ENCODE peak calls at places on chromosomes 2 and 18, in four cellular contexts. One of them, this sample, is unnamed.

GRCh38 chr18:6747646-6748045 is 18.1 kb downstream of the ARHGAP28 start:
- DNase-seq in NB4: no peak
- DNase-seq in ovary: no peak
- DNase-seq in right lobe of liver: no peak
- DNase-seq in this sample: no peak

GRCh38 chr2:113225505-113226259 is 51.9 kb downstream of the PSD4 start:
- DNase-seq in NB4: no peak
- DNase-seq in ovary: no peak
- DNase-seq in right lobe of liver: no peak
- DNase-seq in this sample: no peak

GRCh38 chr2:63093512-63093911 is 42.9 kb downstream of the OTX1 start:
- DNase-seq in NB4: no peak
- DNase-seq in ovary: no peak
- DNase-seq in right lobe of liver: no peak
- DNase-seq in this sample: no peak

GRCh38 chr18:12657849-12658829 is at the start of gene SPIRE1:
- DNase-seq in NB4: peak
- DNase-seq in ovary: peak
- DNase-seq in right lobe of liver: peak
- DNase-seq in this sample: peak

GRCh38 chr2:62999905-63000304 is 50.7 kb upstream of the OTX1 start:
- DNase-seq in NB4: no peak
- DNase-seq in ovary: no peak
- DNase-seq in right lobe of liver: no peak
- DNase-seq in this sample: no peak

GRCh38 chr2:46848446-46848845 is 67.2 kb downstream of the MCFD2 start:
- DNase-seq in NB4: peak
- DNase-seq in ovary: peak
- DNase-seq in right lobe of liver: peak
- DNase-seq in this sample: no peak

GRCh38 chr2:215856080-215856479 is 157.3 kb downstream of the MREG start:
- DNase-seq in NB4: no peak
- DNase-seq in ovary: no peak
- DNase-seq in right lobe of liver: no peak
- DNase-seq in this sample: no peak

GRCh38 chr18:7459851-7460774 is 107.0 kb upstream of the PTPRM start:
- DNase-seq in NB4: no peak
- DNase-seq in ovary: no peak
- DNase-seq in right lobe of liver: no peak
- DNase-seq in this sample: no peak

GRCh38 chr18:34978953-34979608 is 62.1 kb upstream of the MAPRE2 start:
- DNase-seq in NB4: peak
- DNase-seq in ovary: peak
- DNase-seq in right lobe of liver: peak
- DNase-seq in this sample: peak

GRCh38 chr2:69103495-69103894 is 90.5 kb downstream of the ANTXR1 start:
- DNase-seq in NB4: no peak
- DNase-seq in ovary: no peak
- DNase-seq in right lobe of liver: no peak
- DNase-seq in this sample: no peak

GRCh38 chr18:23357992-23358594 is 95.0 kb upstream of the RIOK3 start:
- DNase-seq in NB4: no peak
- DNase-seq in ovary: peak
- DNase-seq in right lobe of liver: peak
- DNase-seq in this sample: no peak

GRCh38 chr2:235605306-235605998 is 111.6 kb downstream of the AGAP1 start:
- DNase-seq in NB4: peak
- DNase-seq in ovary: peak
- DNase-seq in right lobe of liver: no peak
- DNase-seq in this sample: no peak

GRCh38 chr2:25349397-25349796 is 7.7 kb upstream of the DNMT3A start:
- DNase-seq in NB4: no peak
- DNase-seq in ovary: no peak
- DNase-seq in right lobe of liver: no peak
- DNase-seq in this sample: peak

DNA sequence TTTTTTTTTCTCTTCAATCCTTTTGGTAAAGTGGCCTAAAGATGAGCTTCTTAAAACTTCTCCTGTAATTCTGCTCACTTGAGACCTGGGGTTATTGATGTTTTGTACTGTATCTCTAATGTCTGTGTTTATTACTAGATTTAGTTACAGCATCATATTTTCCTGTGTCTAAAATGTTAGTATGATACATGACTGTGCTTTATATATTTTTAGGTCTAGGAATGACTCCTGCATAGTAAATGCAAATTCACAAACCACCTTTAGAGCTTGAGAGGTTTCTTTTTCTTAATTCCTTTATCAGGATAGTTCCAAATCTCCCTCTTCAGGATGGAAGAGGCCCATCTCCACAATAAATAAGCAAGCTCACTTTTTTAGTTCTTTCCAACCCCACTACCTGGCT is 197.6 kb downstream of the SETBP1 start:
- DNase-seq in NB4: no peak
- DNase-seq in ovary: no peak
- DNase-seq in right lobe of liver: no peak
- DNase-seq in this sample: no peak
- TF ChIP-seq POLR2A in NB4: no peak
- TF ChIP-seq POLR2A in ovary: no peak
- TF ChIP-seq POLR2A in right lobe of liver: no peak
- TF ChIP-seq POLR2A in this sample: no peak

GRCh38 chr2:203706403-203706802 is at the start of gene CD28:
- DNase-seq in NB4: no peak
- DNase-seq in ovary: no peak
- DNase-seq in right lobe of liver: peak
- DNase-seq in this sample: peak
- H3K4me3 ChIP-seq in NB4: no peak
- H3K4me3 ChIP-seq in ovary: no peak
- H3K4me3 ChIP-seq in right lobe of liver: no peak
- H3K4me3 ChIP-seq in this sample: no peak

DNA sequence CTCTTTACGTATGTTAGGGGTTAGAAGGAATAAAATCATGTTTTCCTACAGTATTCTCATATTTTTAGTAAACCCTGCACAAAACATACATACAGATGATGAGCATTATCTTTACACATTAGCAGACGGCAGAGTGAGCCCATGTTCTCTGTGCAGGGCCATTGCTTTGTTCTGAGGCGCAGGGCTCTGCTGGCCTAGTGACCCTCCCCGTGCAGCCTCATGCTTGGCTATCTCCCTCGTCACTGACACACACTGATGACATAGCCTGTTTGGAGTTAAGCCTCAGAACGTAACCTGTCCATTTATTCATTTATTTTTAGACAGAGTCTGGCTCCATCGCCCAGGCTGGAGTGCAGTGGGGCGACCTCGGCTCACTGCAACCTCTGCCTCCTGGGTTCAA is 115.9 kb upstream of the FOSL2 start:
- DNase-seq in NB4: no peak
- DNase-seq in ovary: no peak
- DNase-seq in right lobe of liver: no peak
- DNase-seq in this sample: no peak
- TF ChIP-seq POLR2A in NB4: no peak
- TF ChIP-seq POLR2A in ovary: no peak
- TF ChIP-seq POLR2A in right lobe of liver: no peak
- TF ChIP-seq POLR2A in this sample: no peak

DNA sequence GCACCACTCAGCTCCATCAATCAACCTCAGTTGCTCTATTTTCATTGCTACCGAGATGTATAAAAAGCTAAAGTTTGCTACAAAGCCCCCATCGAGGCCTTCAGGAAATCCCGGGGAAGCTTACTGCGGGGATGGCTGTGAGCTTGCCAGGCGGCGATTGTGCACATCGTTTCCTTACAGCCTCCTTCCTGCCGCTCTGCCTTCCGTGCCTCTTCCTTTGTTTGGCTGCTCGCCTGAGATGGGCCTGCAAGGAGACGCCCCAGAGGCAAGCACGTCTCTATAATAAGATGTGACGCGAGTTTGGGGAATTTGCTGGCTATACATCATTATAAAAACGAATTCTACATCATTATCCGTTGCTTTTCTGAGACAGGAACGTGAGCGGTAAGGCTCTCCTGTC is 41.6 kb downstream of the DHRS9 start:
- DNase-seq in NB4: no peak
- DNase-seq in ovary: no peak
- DNase-seq in right lobe of liver: no peak
- DNase-seq in this sample: no peak
- H3K4me3 ChIP-seq in NB4: no peak
- H3K4me3 ChIP-seq in ovary: no peak
- H3K4me3 ChIP-seq in right lobe of liver: no peak
- H3K4me3 ChIP-seq in this sample: no peak

DNA sequence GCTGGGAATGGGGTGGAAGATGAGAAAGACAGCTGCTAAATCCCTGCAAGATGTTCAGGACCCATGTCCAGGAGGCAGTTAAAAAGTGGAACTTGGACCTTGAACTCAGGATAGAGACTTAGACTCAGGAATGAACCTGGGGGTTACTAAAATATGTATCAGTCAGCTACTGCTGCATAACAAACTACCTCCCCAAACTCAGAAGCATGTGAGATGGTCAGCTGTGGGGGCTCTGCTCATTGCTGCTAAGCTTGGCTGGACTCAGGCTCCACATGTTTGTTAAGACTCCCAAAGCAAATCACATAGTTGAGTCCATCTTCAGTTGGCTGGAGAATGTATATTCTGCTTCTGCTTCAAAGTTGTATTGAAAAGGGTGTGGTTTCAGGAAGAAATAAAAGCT is 61.4 kb upstream of the COPS8 start:
- DNase-seq in NB4: no peak
- DNase-seq in ovary: no peak
- DNase-seq in right lobe of liver: no peak
- DNase-seq in this sample: no peak
- TF ChIP-seq POLR2A in NB4: no peak
- TF ChIP-seq POLR2A in ovary: no peak
- TF ChIP-seq POLR2A in right lobe of liver: no peak
- TF ChIP-seq POLR2A in this sample: no peak

GRCh38 chr18:11147371-11147860 is 2.0 kb downstream of the PIEZO2 start:
- DNase-seq in NB4: no peak
- DNase-seq in ovary: no peak
- DNase-seq in right lobe of liver: no peak
- DNase-seq in this sample: no peak

GRCh38 chr18:11146947-11147345 is 2.4 kb downstream of the PIEZO2 start:
- DNase-seq in NB4: no peak
- DNase-seq in ovary: no peak
- DNase-seq in right lobe of liver: no peak
- DNase-seq in this sample: no peak

GRCh38 chr18:11149441-11150270 is at the start of gene PIEZO2:
- DNase-seq in NB4: no peak
- DNase-seq in ovary: peak
- DNase-seq in right lobe of liver: peak
- DNase-seq in this sample: peak

GRCh38 chr18:11148655-11149440 is 521 bp downstream of the PIEZO2 start:
- DNase-seq in NB4: no peak
- DNase-seq in ovary: no peak
- DNase-seq in right lobe of liver: peak
- DNase-seq in this sample: no peak

DNA sequence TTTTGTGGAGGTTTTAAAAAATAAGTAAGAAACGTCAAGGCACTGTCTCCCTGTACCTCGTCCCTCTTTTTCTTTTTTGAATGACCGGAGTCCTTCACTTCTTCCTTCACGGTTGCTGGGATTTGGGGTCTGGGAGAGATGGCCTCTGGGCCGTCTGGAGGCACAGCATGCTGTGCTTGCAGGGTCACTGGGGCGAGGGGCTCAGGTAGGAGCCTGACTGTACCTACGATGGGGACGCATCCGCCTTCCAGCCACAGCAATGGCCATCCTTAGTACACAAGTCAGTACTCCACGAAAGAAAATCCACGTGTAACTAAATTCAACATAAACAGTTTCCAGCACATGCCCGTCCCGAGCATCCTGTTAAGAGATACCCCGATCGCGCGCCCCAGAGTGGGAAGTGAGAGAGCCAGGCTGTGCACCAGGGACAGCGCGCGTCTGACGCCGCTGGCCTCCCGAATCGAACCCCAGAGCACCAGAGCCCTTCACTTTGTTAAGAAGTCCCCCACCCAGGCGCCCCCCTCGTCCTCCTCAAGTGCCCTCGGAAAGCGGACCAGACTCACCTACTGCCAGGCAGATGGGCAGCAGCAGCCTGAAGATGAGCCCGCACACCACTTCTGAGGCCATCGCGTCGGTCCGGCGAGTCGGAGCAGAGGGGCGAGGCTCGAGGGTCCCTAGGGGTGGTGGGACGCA is 1.3 kb downstream of the PIEZO2 start:
- DNase-seq in NB4: no peak
- DNase-seq in ovary: no peak
- DNase-seq in right lobe of liver: peak
- DNase-seq in this sample: no peak
- H3K4me3 ChIP-seq in NB4: no peak
- H3K4me3 ChIP-seq in ovary: peak
- H3K4me3 ChIP-seq in right lobe of liver: peak
- H3K4me3 ChIP-seq in this sample: peak

GRCh38 chr2:65061910-65062339 is 5.7 kb downstream of the CEP68 start:
- DNase-seq in NB4: no peak
- DNase-seq in ovary: no peak
- DNase-seq in right lobe of liver: no peak
- DNase-seq in this sample: no peak
- TF ChIP-seq POLR2A in NB4: no peak
- TF ChIP-seq POLR2A in ovary: no peak
- TF ChIP-seq POLR2A in right lobe of liver: no peak
- TF ChIP-seq POLR2A in this sample: no peak

DNA sequence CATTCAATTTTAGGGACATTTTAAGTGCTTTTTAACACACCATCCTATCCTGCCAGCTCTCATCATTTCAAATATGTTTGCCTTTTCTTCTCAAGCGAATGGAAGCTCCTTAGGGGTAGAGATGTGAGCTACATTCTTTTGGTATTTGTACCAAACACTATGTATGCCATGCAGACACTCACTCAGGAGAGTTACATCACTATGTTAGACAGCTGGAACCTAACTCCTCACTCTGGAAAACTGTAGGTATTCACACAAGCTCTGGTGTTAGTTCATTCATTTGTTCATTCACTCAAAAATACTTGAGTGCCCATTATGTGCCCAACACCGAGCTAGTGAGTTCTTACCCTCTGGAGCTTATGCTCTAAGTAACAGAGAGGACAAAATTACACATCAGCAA is 26.4 kb upstream of the RNU4ATAC start:
- DNase-seq in NB4: no peak
- DNase-seq in ovary: no peak
- DNase-seq in right lobe of liver: no peak
- DNase-seq in this sample: no peak
- H3K4me3 ChIP-seq in NB4: no peak
- H3K4me3 ChIP-seq in ovary: no peak
- H3K4me3 ChIP-seq in right lobe of liver: no peak
- H3K4me3 ChIP-seq in this sample: no peak

This sample was measured in spleen.